ENCODE peak calls at places on chromosome 18, in four cellular contexts. M is tibial nerve, T is psoas muscle, K is HAP-1. N is an unnamed sample. For H3K4me1, the result is how much of the 10 kb centered on the place peaks cover.

GRCh38 chr18:9916067-9916684 is 2.4 kb downstream of the VAPA start:
- DNase-seq in T (no peak), K (no peak), M (no peak), N (no peak)

GRCh38 chr18:12093520-12094257 is at the start of gene ANKRD62:
- DNase-seq in K (no peak), T (no peak), M (no peak), N (no peak)

GRCh38 chr18:6270791-6271216 is 143.9 kb downstream of the L3MBTL4 start:
- DNase-seq in K (no peak), T (no peak), M (no peak), N (no peak)

GRCh38 chr18:10604178-10604577 is 78.4 kb downstream of the NAPG start:
- DNase-seq in M (no peak), K (no peak), T (no peak), N (no peak)

GRCh38 chr18:45106331-45106774 is 425.7 kb downstream of the SETBP1 start:
- DNase-seq in T (no peak), K (no peak), M (no peak), N (no peak)

GRCh38 chr18:29586210-29586609 is 1409.3 kb upstream of the CDH2 start:
- DNase-seq in M (no peak), K (no peak), T (no peak), N (no peak)

GRCh38 chr18:50231621-50232020 is 34.7 kb downstream of the CFAP53 start:
- DNase-seq in K (no peak), M (no peak), T (no peak), N (no peak)

GRCh38 chr18:11995445-11996189 is 14.3 kb downstream of the IMPA2 start:
- DNase-seq in K (peak), T (peak), M (peak), N (peak)

GRCh38 chr18:11115268-11115667 is 34.1 kb downstream of the PIEZO2 start:
- DNase-seq in M (no peak), K (no peak), T (no peak), N (no peak)

GRCh38 chr18:47594621-47595086 is 335.8 kb downstream of the SMAD2 start:
- DNase-seq in K (no peak), T (no peak), M (peak), N (no peak)

GRCh38 chr18:33372442-33372841 is 68.1 kb downstream of the CCDC178 start:
- DNase-seq in M (no peak), T (no peak), K (no peak), N (no peak)

GRCh38 chr18:21306368-21306767 is 64.3 kb downstream of the GREB1L start:
- DNase-seq in M (no peak), T (no peak), K (no peak), N (no peak)

GRCh38 chr18:13810950-13811485 is 12.9 kb upstream of the MC5R start:
- DNase-seq in M (no peak), K (no peak), T (no peak), N (no peak)

GRCh38 chr18:21914739-21915319 is 174.2 kb downstream of the MIB1 start:
- DNase-seq in M (no peak), K (peak), T (no peak), N (no peak)

GRCh38 chr18:3213231-3214059 is 6.3 kb downstream of the MYOM1 start:
- DNase-seq in K (no peak), M (no peak), T (no peak), N (no peak)

GRCh38 chr18:10771053-10771709 is 245.4 kb downstream of the NAPG start:
- DNase-seq in K (no peak), T (no peak), M (no peak), N (no peak)

GRCh38 chr18:31050635-31051034 is 8.1 kb upstream of the DSC3 start:
- DNase-seq in K (no peak), M (no peak), T (no peak), N (no peak)

GRCh38 chr18:23337599-23338444 is 115.3 kb upstream of the RIOK3 start:
- DNase-seq in T (no peak), K (peak), M (no peak), N (no peak)

GRCh38 chr18:46069524-46069923 is 2.5 kb downstream of the PSTPIP2 start:
- DNase-seq in M (no peak), K (no peak), T (no peak), N (no peak)

GRCh38 chr18:47422524-47422923 is 171.1 kb upstream of the SKOR2 start:
- DNase-seq in M (no peak), T (peak), K (no peak), N (no peak)

GRCh38 chr18:1013951-1014350 is 109.3 kb downstream of the ADCYAP1 start:
- DNase-seq in K (no peak), T (no peak), M (no peak), N (no peak)

GRCh38 chr18:1015777-1016176 is 111.1 kb downstream of the ADCYAP1 start:
- DNase-seq in T (no peak), M (no peak), K (no peak), N (no peak)

GRCh38 chr18:1017227-1017626 is 112.6 kb downstream of the ADCYAP1 start:
- DNase-seq in K (no peak), M (no peak), T (no peak), N (no peak)

GRCh38 chr18:1014496-1014895 is 109.8 kb downstream of the ADCYAP1 start:
- DNase-seq in T (no peak), M (no peak), K (peak), N (no peak)

DNA sequence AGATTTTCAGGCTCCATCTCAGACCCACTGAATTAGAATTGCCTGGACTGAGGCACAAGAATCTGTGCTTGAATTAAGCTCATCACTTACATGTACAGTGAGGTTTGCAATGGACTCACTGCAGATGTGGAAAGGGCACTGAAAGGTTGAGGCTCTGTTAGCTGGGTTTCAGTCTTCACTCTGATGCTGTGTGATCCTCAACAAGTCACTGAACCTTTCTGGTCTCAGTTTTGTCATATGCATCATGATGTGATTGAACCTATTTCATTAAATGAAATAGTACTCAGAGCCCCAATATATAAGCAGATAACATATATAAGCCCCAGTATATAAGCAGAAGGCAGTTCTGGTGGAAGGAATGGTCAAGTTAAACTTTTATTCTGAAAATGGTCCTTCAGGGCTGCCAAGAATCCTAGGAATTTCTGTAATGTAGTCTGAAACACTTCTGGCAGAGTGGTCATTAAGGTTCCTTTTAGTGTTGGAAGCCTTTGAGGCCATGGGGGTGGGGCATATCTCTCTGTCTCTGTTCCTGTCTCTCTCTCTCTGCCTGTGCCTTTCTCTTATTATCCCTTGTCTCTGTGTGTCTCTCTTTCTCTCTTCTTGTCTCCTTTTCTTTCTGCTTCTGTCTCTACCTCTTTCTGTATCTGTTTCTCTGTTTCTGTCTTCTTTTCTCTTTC is 110.4 kb downstream of the ADCYAP1 start:
- DNase-seq in K (peak), M (no peak), T (no peak), N (no peak)
- H3K4me1 ChIP-seq in K (half or more), M (under half), T (under half), N (under half)

GRCh38 chr18:63198868-63199742 is 120.5 kb downstream of the BCL2 start:
- DNase-seq in K (no peak), M (no peak), T (no peak), N (no peak)
- H3K4me1 ChIP-seq in K (under half), M (under half), T (half or more), N (under half)

DNA sequence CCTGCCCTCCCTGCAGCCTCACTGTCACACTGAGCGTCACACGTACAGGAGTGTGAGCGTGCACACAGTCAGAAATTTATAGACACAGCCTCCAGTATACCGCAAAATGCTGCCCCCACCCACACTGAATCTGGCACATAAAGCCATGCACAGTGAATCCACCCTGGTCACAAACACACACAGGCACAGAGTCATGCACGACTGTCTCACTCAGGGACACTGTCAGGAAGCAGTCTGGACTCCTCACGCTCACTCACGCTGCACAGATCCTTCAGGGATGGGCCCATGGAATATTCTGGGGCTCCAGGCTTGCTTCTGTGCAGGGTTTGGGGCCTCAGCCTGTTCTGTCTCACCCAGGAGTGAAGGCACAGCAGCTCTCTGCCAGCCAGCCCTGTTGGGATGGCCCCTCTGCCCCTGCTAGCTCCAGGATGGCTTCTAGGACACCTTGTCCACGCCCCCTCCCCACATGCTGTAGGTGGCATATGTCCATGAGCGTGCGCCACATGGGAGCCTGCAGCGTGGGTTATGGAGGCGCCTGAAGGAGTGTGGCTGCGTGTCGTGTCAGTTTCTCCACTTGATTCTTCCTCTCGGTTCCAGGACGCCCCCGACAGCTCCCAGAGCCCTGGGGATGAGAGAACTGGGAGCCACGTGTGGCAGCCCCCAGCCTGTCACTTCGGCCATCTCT is 175.8 kb downstream of the CELF4 start:
- DNase-seq in M (no peak), T (no peak), K (no peak), N (no peak)
- H3K4me1 ChIP-seq in M (under half), T (under half), K (under half), N (under half)

DNA sequence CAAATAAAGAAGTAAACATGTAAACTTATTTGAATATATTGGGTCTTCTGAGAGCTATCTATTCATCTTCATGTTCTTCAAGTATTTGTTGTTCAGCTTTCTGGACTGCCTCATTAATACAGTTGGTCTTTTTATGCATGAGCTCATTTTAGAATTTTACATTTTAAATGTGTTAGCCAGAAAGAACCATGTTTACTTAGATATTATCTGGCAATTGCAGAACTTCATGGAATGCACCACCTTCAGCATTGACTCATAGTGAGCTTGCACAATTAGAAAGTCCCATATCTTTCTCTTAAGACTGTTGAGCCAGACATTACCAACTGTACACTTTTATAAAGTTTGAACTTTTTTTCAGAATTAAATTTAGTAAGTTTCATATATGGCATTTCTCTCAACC is 536.7 kb downstream of the RIT2 start:
- DNase-seq in T (no peak), M (no peak), K (no peak), N (no peak)
- H3K4me1 ChIP-seq in T (under half), M (under half), K (under half), N (under half)

GRCh38 chr18:58861853-58862252 is 2.8 kb upstream of the ZNF532 start:
- DNase-seq in K (no peak), M (no peak), T (no peak), N (no peak)
- H3K4me1 ChIP-seq in K (under half), M (half or more), T (half or more), N (half or more)

N was measured in heart right ventricle.